ENCODE peak calls at places on chromosomes 4 and X, in five cellular contexts. M is kidney tubule cell, R is omental fat pad, Q is GM04503, F is posterior cingulate gyrus. T is an unnamed sample.

GRCh38 chrX:57177070-57177469 is 39.9 kb upstream of the SPIN2A start:
- DNase-seq in M (peak; percentile 2), R (no peak), Q (no peak), F (no peak), T (no peak)

GRCh38 chr4:174222266-174222872 is 61.1 kb downstream of the FBXO8 start:
- DNase-seq in M (peak; percentile 40), R (no peak), Q (no peak), F (no peak), T (no peak)

GRCh38 chr4:183402771-183403170 is 41.7 kb upstream of the CDKN2AIP start:
- DNase-seq in M (peak; percentile 82), R (no peak), Q (no peak), F (no peak), T (no peak)

GRCh38 chr4:33940281-33940680 is 2304.0 kb downstream of the ARAP2 start:
- DNase-seq in M (no peak), R (no peak), Q (no peak), F (no peak), T (no peak)

GRCh38 chrX:72107320-72107719 is 24.4 kb downstream of the RTL5 start:
- DNase-seq in M (peak; percentile 73), R (no peak), Q (no peak), F (no peak), T (peak; percentile 24)

GRCh38 chr4:94595880-94596483 is 144.2 kb downstream of the PDLIM5 start:
- DNase-seq in M (peak; percentile 56), R (no peak), Q (no peak), F (no peak), T (no peak)

GRCh38 chr4:65917486-65917885 is 247.2 kb upstream of the EPHA5 start:
- DNase-seq in M (peak; percentile 3), R (no peak), Q (no peak), F (no peak), T (no peak)

GRCh38 chr4:7939377-7940108 is at the start of gene AFAP1:
- DNase-seq in M (peak; percentile 91), R (peak; percentile 64), Q (no peak), F (peak; percentile 78), T (peak; percentile 91)

GRCh38 chr4:186451982-186452381 is 103.4 kb downstream of the MTNR1A start:
- DNase-seq in M (no peak), R (no peak), Q (no peak), F (no peak), T (no peak)

GRCh38 chr4:106530816-106531215 is 162.2 kb upstream of the GIMD1 start:
- DNase-seq in M (no peak), R (no peak), Q (peak; percentile 75), F (no peak), T (no peak)

GRCh38 chr4:55347610-55348228 is 1.7 kb downstream of the SRD5A3 start:
- DNase-seq in M (no peak), R (no peak), Q (no peak), F (no peak), T (no peak)

GRCh38 chr4:30789219-30789671 is 69.1 kb downstream of the PCDH7 start:
- DNase-seq in M (no peak), R (no peak), Q (no peak), F (no peak), T (no peak)

GRCh38 chrX:136166221-136166855 is 19.0 kb downstream of the FHL1 start:
- DNase-seq in M (peak; percentile 18), R (no peak), Q (no peak), F (no peak), T (no peak)

GRCh38 chr4:180640193-180640592 is 1603.0 kb upstream of the TENM3 start:
- DNase-seq in M (no peak), R (no peak), Q (no peak), F (no peak), T (no peak)

GRCh38 chrX:32618154-32618553 is 593.2 kb downstream of the DMD start:
- DNase-seq in M (no peak), R (no peak), Q (no peak), F (no peak), T (no peak)

GRCh38 chr4:109433281-109434006 is at the start of gene SEC24B:
- DNase-seq in M (peak; percentile 92), R (peak; percentile 56), Q (no peak), F (peak; percentile 80), T (peak; percentile 87)

GRCh38 chr4:106247600-106247999 is 68.4 kb downstream of the TBCK start:
- DNase-seq in M (no peak), R (no peak), Q (no peak), F (no peak), T (no peak)